ENCODE peak calls at places on chromosomes 1 and 21, in four cellular contexts. I is thyroid gland, K is body of pancreas, L is K562. R is an unnamed sample.

GRCh38 chr1:180912211-180912800 is 391 bp upstream of the KIAA1614 start:
- DNase-seq in K (no peak), I (peak; percentile 38), L (no peak), R (no peak)

GRCh38 chr1:31984419-31985347 is 29.0 kb upstream of the KHDRBS1 start:
- DNase-seq in K (no peak), L (no peak), I (peak; percentile 53), R (no peak)

GRCh38 chr1:2136386-2136821 is 58.2 kb downstream of the FAAP20 start:
- DNase-seq in K (no peak), I (no peak), L (no peak), R (no peak)

GRCh38 chr1:119004129-119004527 is 16.0 kb upstream of the TBX15 start:
- DNase-seq in L (no peak), I (no peak), K (no peak), R (no peak)

GRCh38 chr1:2240251-2241156 is 12.4 kb downstream of the SKI start:
- DNase-seq in K (peak; percentile 52), I (peak; percentile 99), L (no peak), R (peak; percentile 79)

GRCh38 chr1:3761296-3762010 is 9.2 kb downstream of the CCDC27 start:
- DNase-seq in I (no peak), L (no peak), K (no peak), R (no peak)

GRCh38 chr1:181141431-181141910 is 53.0 kb downstream of the IER5 start:
- DNase-seq in L (peak; percentile 83), I (no peak), K (no peak), R (no peak)

GRCh38 chr1:17926906-17927305 is 171.8 kb downstream of the ACTL8 start:
- DNase-seq in L (no peak), I (no peak), K (no peak), R (no peak)

GRCh38 chr21:37367758-37368535 is 1.4 kb downstream of the DYRK1A start:
- DNase-seq in I (peak; percentile 36), K (peak; percentile 40), L (peak; percentile 29), R (peak; percentile 76)

GRCh38 chr1:92921031-92922023 is 39.9 kb downstream of the DIPK1A start:
- DNase-seq in K (no peak), I (no peak), L (no peak), R (no peak)

GRCh38 chr1:104760017-104760416 is 1010.3 kb downstream of the AMY1C start:
- DNase-seq in I (no peak), K (no peak), L (no peak), R (no peak)

GRCh38 chr1:218741852-218742251 is 396.7 kb downstream of the TGFB2 start:
- DNase-seq in L (no peak), I (no peak), K (no peak), R (no peak)

GRCh38 chr1:14733053-14733778 is 134.7 kb downstream of the KAZN start:
- DNase-seq in I (no peak), K (peak; percentile 20), L (no peak), R (no peak)

GRCh38 chr1:232459087-232459486 is 170.8 kb downstream of the SIPA1L2 start:
- DNase-seq in I (no peak), K (no peak), L (no peak), R (no peak)

GRCh38 chr1:192807221-192807967 is 1.4 kb upstream of the RGS2 start:
- DNase-seq in L (no peak), K (peak; percentile 22), I (no peak), R (no peak)

GRCh38 chr21:39232926-39233325 is 49.7 kb upstream of the PSMG1 start:
- DNase-seq in I (no peak), K (no peak), L (no peak), R (no peak)

GRCh38 chr1:210235363-210236053 is 2.9 kb downstream of the SERTAD4 start:
- DNase-seq in I (no peak), L (no peak), K (no peak), R (no peak)

GRCh38 chr1:21931171-21932093 is 5.7 kb downstream of the HSPG2 start:
- DNase-seq in I (peak; percentile 86), L (no peak), K (peak; percentile 66), R (peak; percentile 89)

GRCh38 chr21:43958364-43959158 is 53.5 kb upstream of the TRAPPC10 start:
- DNase-seq in I (no peak), L (no peak), K (no peak), R (no peak)

GRCh38 chr21:43959231-43960041 is 52.7 kb upstream of the TRAPPC10 start:
- DNase-seq in I (no peak), L (no peak), K (no peak), R (no peak)

GRCh38 chr21:43957128-43957571 is 55.0 kb upstream of the TRAPPC10 start:
- DNase-seq in I (no peak), L (no peak), K (no peak), R (no peak)

GRCh38 chr21:43956667-43957030 is 55.5 kb upstream of the TRAPPC10 start:
- DNase-seq in I (no peak), L (no peak), K (no peak), R (peak; percentile 69)

GRCh38 chr21:43957629-43958362 is 54.3 kb upstream of the TRAPPC10 start:
- DNase-seq in K (no peak), L (no peak), I (no peak), R (no peak)
- TF ChIP-seq POLR2A in K (no peak), L (no peak), I (no peak), R (no peak)

GRCh38 chr1:11940260-11940921 is 5.9 kb downstream of the PLOD1 start:
- DNase-seq in L (no peak), I (peak; percentile 61), K (no peak), R (no peak)
- H3K27ac ChIP-seq in L (no peak overlapping the region), I (peak overlapping the region; percentile 17), K (no peak overlapping the region), R (peak overlapping the region; percentile 66)

GRCh38 chr21:33936221-33937038 is 20.8 kb upstream of the ATP5PO start:
- DNase-seq in K (no peak), L (no peak), I (peak; percentile 82), R (no peak)

GRCh38 chr21:33937146-33937545 is 21.5 kb upstream of the ATP5PO start:
- DNase-seq in L (no peak), K (no peak), I (no peak), R (no peak)

GRCh38 chr21:33932731-33933130 is 17.1 kb upstream of the ATP5PO start:
- DNase-seq in L (no peak), I (no peak), K (no peak), R (no peak)

GRCh38 chr21:33931799-33932390 is 16.3 kb upstream of the ATP5PO start:
- DNase-seq in I (no peak), K (no peak), L (peak; percentile 44), R (no peak)
- H3K4me3 ChIP-seq in I (peak overlapping the region; percentile 19), K (no peak overlapping the region), L (peak overlapping the region; percentile 67), R (peak overlapping the region; percentile 44)

GRCh38 chr1:145887631-145888030 is 2.0 kb upstream of the ANKRD35 start:
- DNase-seq in I (no peak), K (no peak), L (no peak), R (no peak)

GRCh38 chr1:145886390-145886789 is 724 bp upstream of the ANKRD35 start:
- DNase-seq in I (no peak), L (no peak), K (no peak), R (no peak)

GRCh38 chr1:145884675-145885074 is 991 bp downstream of the ANKRD35 start:
- DNase-seq in I (no peak), K (no peak), L (no peak), R (no peak)

GRCh38 chr1:145886811-145887210 is 1.1 kb upstream of the ANKRD35 start:
- DNase-seq in I (no peak), K (no peak), L (no peak), R (no peak)

DNA sequence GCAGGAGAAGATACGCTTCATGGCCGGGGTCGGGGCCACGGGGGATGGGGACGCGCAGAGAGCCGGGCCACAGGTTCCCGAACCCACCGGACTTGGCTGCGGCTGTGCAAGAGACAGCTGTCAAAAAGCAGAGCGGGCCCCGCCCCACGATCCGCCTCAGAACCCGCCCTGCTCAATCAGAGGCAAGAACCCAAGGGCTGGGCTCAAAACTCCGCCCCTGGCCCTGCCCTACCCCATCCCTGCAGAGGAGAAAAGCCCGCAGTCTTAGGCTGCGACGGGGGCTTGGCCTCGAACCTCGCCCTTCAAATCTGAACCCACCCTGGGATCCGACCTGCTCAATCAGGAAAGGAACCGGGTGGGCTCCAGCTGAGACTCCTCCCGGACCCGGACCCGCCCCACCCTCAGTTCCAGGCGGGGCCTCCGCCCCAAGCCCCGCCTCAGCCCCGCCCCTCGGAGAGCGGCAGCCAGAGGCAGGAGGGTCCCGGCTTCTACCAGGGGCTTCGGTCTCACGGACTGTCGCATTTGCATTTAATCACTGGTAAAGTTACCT is at the start of gene ANKRD35:
- DNase-seq in I (peak; percentile 91), K (peak; percentile 75), L (peak; percentile 92), R (peak; percentile 93)
- TF ChIP-seq POLR2A in I (no peak), K (no peak), L (no peak), R (no peak)

DNA sequence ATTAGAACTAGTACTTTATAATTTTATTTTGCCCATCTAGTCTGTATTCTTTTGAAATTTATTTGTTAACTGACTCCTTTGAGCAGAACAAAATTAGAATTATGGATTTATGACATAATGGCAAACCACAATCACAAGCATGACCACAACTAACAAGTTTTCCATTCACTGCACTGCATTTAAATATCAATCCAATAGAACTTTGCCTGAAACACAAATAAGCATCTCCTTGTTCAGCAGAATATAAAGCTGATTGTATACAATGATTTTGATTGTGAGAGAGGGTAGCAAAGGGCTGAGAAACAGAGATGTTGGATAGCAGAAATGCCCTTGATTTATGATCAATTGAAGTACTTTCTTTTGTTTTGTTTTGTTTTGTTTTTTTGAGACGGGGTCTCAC is 495.5 kb upstream of the RGS18 start:
- DNase-seq in K (no peak), L (no peak), I (no peak), R (no peak)
- H3K27ac ChIP-seq in K (no peak overlapping the region), L (no peak overlapping the region), I (no peak overlapping the region), R (no peak overlapping the region)

DNA sequence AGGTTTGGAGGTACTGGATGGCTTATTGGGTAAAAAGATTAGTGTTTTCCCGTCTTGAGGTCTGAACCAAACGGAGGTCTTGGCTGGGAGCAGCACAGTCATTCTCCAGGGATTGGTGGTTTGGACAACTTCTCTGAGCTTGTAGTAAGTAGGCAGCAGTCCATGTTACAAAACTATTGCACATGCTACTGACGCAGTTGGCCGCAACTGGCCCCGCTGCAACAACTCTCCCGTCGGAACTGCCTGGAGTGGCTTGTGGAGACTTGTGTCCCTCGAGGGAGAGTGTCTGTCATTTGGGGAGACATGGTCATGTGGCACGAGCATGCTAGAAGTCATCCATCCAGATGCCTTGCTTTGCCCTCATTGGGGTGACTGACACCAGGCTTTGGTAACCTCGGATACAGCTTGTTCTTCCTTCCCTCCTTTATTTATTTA is 276.0 kb downstream of the TM2D1 start:
- DNase-seq in K (peak; percentile 28), L (no peak), I (peak; percentile 32), R (peak; percentile 81)
- H3K4me3 ChIP-seq in K (no peak overlapping the region), L (no peak overlapping the region), I (no peak overlapping the region), R (no peak overlapping the region)

GRCh38 chr1:12166834-12167492 is at the start of gene TNFRSF1B:
- DNase-seq in K (peak; percentile 47), L (peak; percentile 92), I (peak; percentile 59), R (peak; percentile 82)
- TF ChIP-seq POLR2A in K (no peak), L (peak; percentile 75), I (peak; percentile 74), R (peak; percentile 97)

R was measured in heart left ventricle.